ENCODE peak calls at places on chromosomes 2 and 18, in nine cellular contexts. O is dorsolateral prefrontal cortex, N is adrenal gland, R is glutamatergic neuron, U is G401, K is HuH-7, L is nucleus accumbens, Q is brain microvascular endothelial cell, T is heart right ventricle. Y is an unnamed sample.

GRCh38 chr18:46711444-46711863 is 45.4 kb downstream of the ST8SIA5 start:
- DNase-seq in R (peak), T (no peak), K (no peak), N (peak), Q (no peak), O (no peak), L (no peak), U (no peak), Y (no peak)

GRCh38 chr2:170812716-170813585 is 3.7 kb upstream of the GAD1 start:
- DNase-seq in O (no peak), R (no peak), Q (peak), N (peak), U (peak), K (peak), T (no peak), L (no peak), Y (peak)

GRCh38 chr2:118321436-118322100 is 233.3 kb downstream of the INSIG2 start:
- DNase-seq in Q (no peak), N (no peak), R (no peak), U (no peak), O (no peak), K (peak), T (no peak), L (no peak), Y (no peak)

GRCh38 chr2:227612546-227613271 is 1.9 kb downstream of the SCYGR3 start:
- DNase-seq in O (no peak), L (no peak), N (no peak), Q (no peak), R (no peak), K (no peak), T (no peak), U (no peak), Y (no peak)

GRCh38 chr2:7530001-7530400 is 612.8 kb downstream of the RNF144A start:
- DNase-seq in R (no peak), N (no peak), K (no peak), T (no peak), L (no peak), O (no peak), Q (no peak), U (no peak), Y (no peak)

GRCh38 chr2:121591199-121591598 is 58.1 kb downstream of the CLASP1 start:
- DNase-seq in K (no peak), O (no peak), T (no peak), L (no peak), R (no peak), U (no peak), Q (no peak), N (no peak), Y (no peak)

GRCh38 chr18:31596081-31596872 is 4.6 kb downstream of the TTR start:
- DNase-seq in L (no peak), Q (no peak), T (no peak), N (no peak), R (no peak), U (no peak), O (no peak), K (no peak), Y (no peak)

GRCh38 chr2:230416061-230416721 is at the start of gene SP100:
- DNase-seq in Q (peak), K (no peak), O (no peak), U (no peak), T (peak), N (peak), L (no peak), R (no peak), Y (peak)

GRCh38 chr2:127047716-127048617 is 59.0 kb downstream of the BIN1 start:
- DNase-seq in T (no peak), U (no peak), N (no peak), Q (no peak), R (no peak), L (no peak), K (no peak), O (no peak), Y (no peak)

GRCh38 chr2:165793161-165793778 is 777 bp downstream of the GALNT3 start:
- DNase-seq in K (no peak), L (no peak), N (no peak), O (no peak), Q (peak), U (no peak), T (peak), R (peak), Y (peak)

GRCh38 chr2:239736358-239737143 is 288.6 kb downstream of the NDUFA10 start:
- DNase-seq in L (no peak), R (peak), K (no peak), T (no peak), N (no peak), O (no peak), U (no peak), Q (no peak), Y (no peak)

GRCh38 chr18:79598046-79598884 is 81.3 kb upstream of the CTDP1 start:
- DNase-seq in R (peak), T (no peak), N (no peak), Q (no peak), L (no peak), O (no peak), K (no peak), U (no peak), Y (no peak)

GRCh38 chr2:20571644-20572215 is 79.2 kb downstream of the HS1BP3 start:
- DNase-seq in L (no peak), Q (no peak), O (no peak), U (no peak), N (no peak), K (no peak), T (no peak), R (no peak), Y (no peak)

GRCh38 chr2:212488611-212489010 is 50.0 kb downstream of the ERBB4 start:
- DNase-seq in R (no peak), O (no peak), T (no peak), Q (no peak), N (no peak), K (no peak), U (no peak), L (no peak), Y (no peak)

GRCh38 chr2:85996591-85996990 is 107.8 kb upstream of the ST3GAL5 start:
- DNase-seq in U (peak), T (no peak), R (no peak), N (no peak), O (no peak), Q (no peak), L (no peak), K (no peak), Y (peak)

GRCh38 chr2:62032096-62032495 is 126.6 kb downstream of the COMMD1 start:
- DNase-seq in Q (no peak), R (no peak), L (no peak), U (no peak), T (no peak), K (no peak), O (no peak), N (no peak), Y (no peak)

GRCh38 chr2:86492057-86492456 is 50.9 kb downstream of the KDM3A start:
- DNase-seq in Q (no peak), R (no peak), L (no peak), U (no peak), T (no peak), K (no peak), O (no peak), N (no peak), Y (no peak)

GRCh38 chr2:112181571-112182290 is 43.5 kb downstream of the FBLN7 start:
- DNase-seq in O (no peak), N (no peak), U (no peak), R (peak), K (no peak), T (no peak), L (no peak), Q (no peak), Y (no peak)

GRCh38 chr18:60889442-60889841 is 443.8 kb upstream of the CDH20 start:
- DNase-seq in Q (no peak), N (no peak), R (no peak), U (no peak), L (no peak), K (no peak), O (no peak), T (no peak), Y (no peak)

GRCh38 chr2:225367482-225367881 is 32.0 kb upstream of the NYAP2 start:
- DNase-seq in U (no peak), O (no peak), T (no peak), N (no peak), Q (no peak), R (no peak), K (no peak), L (no peak), Y (no peak)

GRCh38 chr2:9002637-9003365 is 683 bp downstream of the MBOAT2 start:
- DNase-seq in K (no peak), T (peak), U (peak), N (no peak), R (peak), O (peak), Q (no peak), L (no peak), Y (no peak)

GRCh38 chr2:8445580-8445979 is 236.3 kb upstream of the ID2 start:
- DNase-seq in T (no peak), U (no peak), L (no peak), Q (no peak), K (no peak), O (no peak), N (no peak), R (no peak), Y (no peak)

GRCh38 chr18:7452331-7452730 is 114.8 kb upstream of the PTPRM start:
- DNase-seq in Q (peak), L (no peak), N (peak), R (peak), T (peak), K (peak), O (no peak), U (no peak), Y (no peak)

GRCh38 chr2:5937865-5938565 is 245.8 kb downstream of the SOX11 start:
- DNase-seq in U (no peak), Q (no peak), O (no peak), N (no peak), K (no peak), R (no peak), T (no peak), L (no peak), Y (no peak)